ENCODE peak calls at places on chromosomes 12 and 14, in six cellular contexts. L is K562, E is HepG2, P is A549, J is GM12878, V is upper lobe of left lung. W is an unnamed sample.

GRCh38 chr12:52531563-52532300 is 11.5 kb upstream of the KRT5 start:
- ATAC-seq in L (no peak), E (no peak), P (no peak), J (no peak), V (no peak), W (peak)

GRCh38 chr12:75876843-75877587 is 154.6 kb downstream of the PHLDA1 start:
- ATAC-seq in L (no peak), E (no peak), P (no peak), J (no peak), V (no peak), W (no peak)

GRCh38 chr12:116319316-116319715 is 41.8 kb upstream of the MED13L start:
- ATAC-seq in L (no peak), E (no peak), P (no peak), J (no peak), V (no peak), W (no peak)

GRCh38 chr12:89721291-89721987 is 12.8 kb upstream of the ATP2B1 start:
- ATAC-seq in L (no peak), E (no peak), P (no peak), J (peak), V (no peak), W (no peak)

GRCh38 chr12:53538209-53538689 is 31.0 kb upstream of the NPFF start:
- ATAC-seq in L (peak), E (peak), P (peak), J (no peak), V (peak), W (peak)

GRCh38 chr14:83416476-83416875 is 1882.8 kb upstream of the SEL1L start:
- ATAC-seq in L (no peak), E (no peak), P (no peak), J (no peak), V (no peak), W (no peak)

GRCh38 chr12:112359290-112359689 is 22.9 kb downstream of the HECTD4 start:
- ATAC-seq in L (no peak), E (no peak), P (no peak), J (no peak), V (no peak), W (no peak)

GRCh38 chr12:27999970-28000369 is 27.4 kb upstream of the PTHLH start:
- ATAC-seq in L (no peak), E (no peak), P (no peak), J (no peak), V (no peak), W (no peak)

GRCh38 chr14:101992708-101993107 is 28.3 kb downstream of the DYNC1H1 start:
- ATAC-seq in L (no peak), E (no peak), P (no peak), J (peak), V (no peak), W (no peak)

GRCh38 chr12:26158078-26158764 is 33.4 kb upstream of the BHLHE41 start:
- ATAC-seq in L (no peak), E (peak), P (no peak), J (no peak), V (no peak), W (no peak)

GRCh38 chr12:39902823-39903222 is 203.1 kb downstream of the SLC2A13 start:
- ATAC-seq in L (no peak), E (no peak), P (no peak), J (no peak), V (no peak), W (no peak)

GRCh38 chr12:24947541-24948451 is 1.1 kb downstream of the BCAT1 start:
- ATAC-seq in L (peak), E (no peak), P (no peak), J (no peak), V (no peak), W (no peak)
- TF ChIP-seq CTCF in L (no peak), E (no peak), P (no peak), J (no peak), V (no peak), W (no peak)

DNA sequence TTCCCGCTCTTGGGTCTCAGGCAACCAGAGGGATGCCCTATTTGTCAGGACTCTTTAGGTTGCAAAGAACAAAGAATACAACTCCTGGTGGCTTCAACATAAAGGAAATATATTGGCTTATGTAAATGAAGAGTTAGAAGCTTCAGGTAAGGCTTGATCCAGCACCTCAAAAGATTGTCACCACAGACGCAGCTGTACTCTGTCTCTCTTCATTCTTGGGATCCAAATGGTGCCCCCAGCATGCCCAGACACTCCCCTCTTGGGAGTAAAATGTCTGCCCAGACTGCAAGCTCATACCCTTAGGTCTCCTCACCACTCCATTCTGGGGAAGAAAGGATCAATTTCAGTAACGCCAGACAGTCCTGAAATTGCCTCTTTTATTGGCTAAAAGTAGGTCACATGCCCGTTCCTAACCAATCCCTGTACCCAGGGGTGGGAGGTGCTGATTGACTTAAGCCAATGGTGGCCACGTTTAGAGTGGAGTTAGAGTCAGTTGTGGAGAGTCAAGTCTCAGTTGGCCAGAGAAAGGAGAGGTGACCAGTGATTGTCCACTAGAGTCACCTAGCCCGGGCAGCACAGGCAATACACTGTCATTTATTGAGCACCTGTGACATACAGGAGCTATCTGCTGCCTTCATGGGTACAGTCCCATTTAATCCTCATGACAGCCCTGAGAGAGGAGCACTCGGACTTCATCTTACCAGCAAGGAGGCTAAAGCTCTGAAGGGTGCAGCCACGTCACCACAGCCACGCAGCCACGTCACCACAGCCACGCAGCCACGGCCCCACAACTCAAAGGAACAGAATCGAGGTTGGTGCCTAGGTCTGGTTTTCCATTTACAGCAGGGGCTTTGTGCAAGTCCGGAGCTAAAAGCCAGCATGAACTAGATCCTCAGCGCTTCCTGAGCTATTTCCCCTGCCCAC is 19.7 kb upstream of the BEGAIN start:
- ATAC-seq in L (peak), E (no peak), P (no peak), J (no peak), V (no peak), W (no peak)
- TF ChIP-seq POLR2A in L (no peak), E (no peak), P (no peak), J (no peak), V (no peak), W (no peak)

GRCh38 chr14:35403397-35404245 is 928 bp downstream of the NFKBIA start:
- ATAC-seq in L (peak), E (peak), P (peak), J (peak), V (peak), W (peak)
- TF ChIP-seq EP300 in L (peak), E (peak), P (peak), J (peak), V (peak), W (peak)

GRCh38 chr14:94671870-94672444 is 59.8 kb downstream of the SERPINA3 start:
- ATAC-seq in L (no peak), E (peak), P (no peak), J (no peak), V (no peak), W (no peak)
- TF ChIP-seq CTCF in L (no peak), E (no peak), P (no peak), J (no peak), V (no peak), W (no peak)

GRCh38 chr12:47963340-47964040 is at the start of gene TMEM106C:
- ATAC-seq in L (peak), E (peak), P (peak), J (peak), V (peak), W (peak)
- TF ChIP-seq POLR2A in L (no peak), E (peak), P (peak), J (peak), V (peak), W (no peak)

GRCh38 chr14:68103841-68104240 is 284.3 kb downstream of the RAD51B start:
- ATAC-seq in L (no peak), E (no peak), P (no peak), J (no peak), V (no peak), W (no peak)
- TF ChIP-seq EP300 in L (no peak), E (no peak), P (no peak), J (no peak), V (no peak), W (no peak)